ENCODE peak calls at places on chromosomes 5 and 9, in four cellular contexts. One of them, this sample, is unnamed.

GRCh38 chr5:160787247-160787646 is 64.8 kb downstream of the ATP10B start:
- DNase-seq in stimulated activated CD8-positive, alpha-beta memory T cell treated with anti-CD3 and anti-CD28 coated beads, Interleukin-4, amount 100 ng/mL, for 24 hours: no peak
- DNase-seq in type B pancreatic cell: no peak
- DNase-seq in upper lobe of left lung: no peak
- DNase-seq in this sample: peak

GRCh38 chr9:135718616-135719015 is 16.6 kb downstream of the KCNT1 start:
- DNase-seq in upper lobe of left lung: peak
- DNase-seq in stimulated activated CD8-positive, alpha-beta memory T cell treated with anti-CD3 and anti-CD28 coated beads, Interleukin-4, amount 100 ng/mL, for 24 hours: no peak
- DNase-seq in type B pancreatic cell: no peak
- DNase-seq in this sample: no peak

GRCh38 chr9:116494815-116495634 is 192.1 kb upstream of the TRIM32 start:
- DNase-seq in type B pancreatic cell: no peak
- DNase-seq in stimulated activated CD8-positive, alpha-beta memory T cell treated with anti-CD3 and anti-CD28 coated beads, Interleukin-4, amount 100 ng/mL, for 24 hours: peak
- DNase-seq in upper lobe of left lung: no peak
- DNase-seq in this sample: no peak

GRCh38 chr5:107231191-107231590 is 439.5 kb downstream of the EFNA5 start:
- DNase-seq in type B pancreatic cell: no peak
- DNase-seq in stimulated activated CD8-positive, alpha-beta memory T cell treated with anti-CD3 and anti-CD28 coated beads, Interleukin-4, amount 100 ng/mL, for 24 hours: no peak
- DNase-seq in upper lobe of left lung: no peak
- DNase-seq in this sample: no peak

GRCh38 chr9:126450537-126451205 is 124.0 kb downstream of the MVB12B start:
- DNase-seq in stimulated activated CD8-positive, alpha-beta memory T cell treated with anti-CD3 and anti-CD28 coated beads, Interleukin-4, amount 100 ng/mL, for 24 hours: no peak
- DNase-seq in type B pancreatic cell: no peak
- DNase-seq in upper lobe of left lung: no peak
- DNase-seq in this sample: no peak

GRCh38 chr5:15711881-15712280 is 211.9 kb downstream of the FBXL7 start:
- DNase-seq in stimulated activated CD8-positive, alpha-beta memory T cell treated with anti-CD3 and anti-CD28 coated beads, Interleukin-4, amount 100 ng/mL, for 24 hours: no peak
- DNase-seq in upper lobe of left lung: no peak
- DNase-seq in type B pancreatic cell: no peak
- DNase-seq in this sample: no peak

GRCh38 chr5:34707451-34708107 is 51.5 kb downstream of the RAI14 start:
- DNase-seq in upper lobe of left lung: no peak
- DNase-seq in stimulated activated CD8-positive, alpha-beta memory T cell treated with anti-CD3 and anti-CD28 coated beads, Interleukin-4, amount 100 ng/mL, for 24 hours: no peak
- DNase-seq in type B pancreatic cell: no peak
- DNase-seq in this sample: no peak

GRCh38 chr5:131377785-131378325 is 114.0 kb downstream of the CDC42SE2 start:
- DNase-seq in type B pancreatic cell: no peak
- DNase-seq in upper lobe of left lung: no peak
- DNase-seq in stimulated activated CD8-positive, alpha-beta memory T cell treated with anti-CD3 and anti-CD28 coated beads, Interleukin-4, amount 100 ng/mL, for 24 hours: no peak
- DNase-seq in this sample: no peak

GRCh38 chr5:91929522-91929817 is 546.4 kb upstream of the ARRDC3 start:
- DNase-seq in type B pancreatic cell: no peak
- DNase-seq in stimulated activated CD8-positive, alpha-beta memory T cell treated with anti-CD3 and anti-CD28 coated beads, Interleukin-4, amount 100 ng/mL, for 24 hours: no peak
- DNase-seq in upper lobe of left lung: no peak
- DNase-seq in this sample: no peak

GRCh38 chr9:127977877-127978647 is 2.7 kb downstream of the EEIG1 start:
- DNase-seq in stimulated activated CD8-positive, alpha-beta memory T cell treated with anti-CD3 and anti-CD28 coated beads, Interleukin-4, amount 100 ng/mL, for 24 hours: no peak
- DNase-seq in upper lobe of left lung: no peak
- DNase-seq in type B pancreatic cell: no peak
- DNase-seq in this sample: no peak

GRCh38 chr5:52481216-52481615 is 306.5 kb upstream of the ITGA1 start:
- DNase-seq in stimulated activated CD8-positive, alpha-beta memory T cell treated with anti-CD3 and anti-CD28 coated beads, Interleukin-4, amount 100 ng/mL, for 24 hours: no peak
- DNase-seq in type B pancreatic cell: no peak
- DNase-seq in upper lobe of left lung: no peak
- DNase-seq in this sample: no peak

GRCh38 chr9:128333368-128333969 is 6.9 kb upstream of the SLC27A4 start:
- DNase-seq in upper lobe of left lung: no peak
- DNase-seq in stimulated activated CD8-positive, alpha-beta memory T cell treated with anti-CD3 and anti-CD28 coated beads, Interleukin-4, amount 100 ng/mL, for 24 hours: no peak
- DNase-seq in type B pancreatic cell: no peak
- DNase-seq in this sample: no peak

GRCh38 chr9:85004818-85005413 is 335.4 kb downstream of the NTRK2 start:
- DNase-seq in upper lobe of left lung: no peak
- DNase-seq in stimulated activated CD8-positive, alpha-beta memory T cell treated with anti-CD3 and anti-CD28 coated beads, Interleukin-4, amount 100 ng/mL, for 24 hours: no peak
- DNase-seq in type B pancreatic cell: no peak
- DNase-seq in this sample: no peak

GRCh38 chr9:126440938-126441337 is 114.3 kb downstream of the MVB12B start:
- DNase-seq in type B pancreatic cell: no peak
- DNase-seq in stimulated activated CD8-positive, alpha-beta memory T cell treated with anti-CD3 and anti-CD28 coated beads, Interleukin-4, amount 100 ng/mL, for 24 hours: no peak
- DNase-seq in upper lobe of left lung: no peak
- DNase-seq in this sample: no peak

GRCh38 chr9:114448706-114449105 is 56.6 kb downstream of the WHRN start:
- DNase-seq in upper lobe of left lung: no peak
- DNase-seq in type B pancreatic cell: no peak
- DNase-seq in stimulated activated CD8-positive, alpha-beta memory T cell treated with anti-CD3 and anti-CD28 coated beads, Interleukin-4, amount 100 ng/mL, for 24 hours: no peak
- DNase-seq in this sample: peak

GRCh38 chr9:122125891-122126331 is 32.8 kb upstream of the TTLL11 start:
- DNase-seq in type B pancreatic cell: no peak
- DNase-seq in stimulated activated CD8-positive, alpha-beta memory T cell treated with anti-CD3 and anti-CD28 coated beads, Interleukin-4, amount 100 ng/mL, for 24 hours: no peak
- DNase-seq in upper lobe of left lung: no peak
- DNase-seq in this sample: no peak

GRCh38 chr5:66987949-66988838 is 208.4 kb downstream of the CD180 start:
- DNase-seq in stimulated activated CD8-positive, alpha-beta memory T cell treated with anti-CD3 and anti-CD28 coated beads, Interleukin-4, amount 100 ng/mL, for 24 hours: no peak
- DNase-seq in upper lobe of left lung: no peak
- DNase-seq in type B pancreatic cell: no peak
- DNase-seq in this sample: no peak

GRCh38 chr5:150519560-150519945 is 11.6 kb downstream of the NDST1 start:
- DNase-seq in stimulated activated CD8-positive, alpha-beta memory T cell treated with anti-CD3 and anti-CD28 coated beads, Interleukin-4, amount 100 ng/mL, for 24 hours: no peak
- DNase-seq in type B pancreatic cell: no peak
- DNase-seq in upper lobe of left lung: no peak
- DNase-seq in this sample: no peak